ENCODE peak calls at places on chromosomes 3 and 15, in five cellular contexts. One of them, this sample, is unnamed.

GRCh38 chr3:185823280-185824044 is 1.4 kb downstream of the IGF2BP2 start:
- DNase-seq in mesenchymal stem cell: peak; percentile 69
- DNase-seq in stimulated activated naive CD8-positive, alpha-beta T cell treated with anti-CD3 and anti-CD28 coated beads, Interleukin-15, Interleukin-2, amounts not matched to agents 100 U/mL and 50 U/mL, for 24 hours: peak; percentile 34
- DNase-seq in natural killer cell: peak; percentile 36
- DNase-seq in progenitor cell of endocrine pancreas: peak; percentile 44
- DNase-seq in this sample: no peak

GRCh38 chr3:132953683-132954082 is 84.5 kb upstream of the TMEM108 start:
- DNase-seq in progenitor cell of endocrine pancreas: no peak
- DNase-seq in mesenchymal stem cell: no peak
- DNase-seq in natural killer cell: no peak
- DNase-seq in stimulated activated naive CD8-positive, alpha-beta T cell treated with anti-CD3 and anti-CD28 coated beads, Interleukin-15, Interleukin-2, amounts not matched to agents 100 U/mL and 50 U/mL, for 24 hours: no peak
- DNase-seq in this sample: no peak

GRCh38 chr15:41634072-41634628 is 26.1 kb upstream of the MGA start:
- DNase-seq in progenitor cell of endocrine pancreas: no peak
- DNase-seq in natural killer cell: no peak
- DNase-seq in mesenchymal stem cell: no peak
- DNase-seq in stimulated activated naive CD8-positive, alpha-beta T cell treated with anti-CD3 and anti-CD28 coated beads, Interleukin-15, Interleukin-2, amounts not matched to agents 100 U/mL and 50 U/mL, for 24 hours: no peak
- DNase-seq in this sample: no peak

GRCh38 chr3:29128004-29128403 is 152.9 kb upstream of the RBMS3 start:
- DNase-seq in stimulated activated naive CD8-positive, alpha-beta T cell treated with anti-CD3 and anti-CD28 coated beads, Interleukin-15, Interleukin-2, amounts not matched to agents 100 U/mL and 50 U/mL, for 24 hours: no peak
- DNase-seq in natural killer cell: no peak
- DNase-seq in mesenchymal stem cell: peak; percentile 31
- DNase-seq in progenitor cell of endocrine pancreas: no peak
- DNase-seq in this sample: no peak

GRCh38 chr3:124275421-124275820 is 283.5 kb upstream of the ROPN1 start:
- DNase-seq in natural killer cell: no peak
- DNase-seq in progenitor cell of endocrine pancreas: no peak
- DNase-seq in mesenchymal stem cell: no peak
- DNase-seq in stimulated activated naive CD8-positive, alpha-beta T cell treated with anti-CD3 and anti-CD28 coated beads, Interleukin-15, Interleukin-2, amounts not matched to agents 100 U/mL and 50 U/mL, for 24 hours: no peak
- DNase-seq in this sample: no peak

GRCh38 chr3:32257641-32258438 is 19.4 kb downstream of the CMTM8 start:
- DNase-seq in stimulated activated naive CD8-positive, alpha-beta T cell treated with anti-CD3 and anti-CD28 coated beads, Interleukin-15, Interleukin-2, amounts not matched to agents 100 U/mL and 50 U/mL, for 24 hours: no peak
- DNase-seq in mesenchymal stem cell: no peak
- DNase-seq in natural killer cell: no peak
- DNase-seq in progenitor cell of endocrine pancreas: no peak
- DNase-seq in this sample: no peak

GRCh38 chr3:101036676-101037075 is 43.5 kb upstream of the ABI3BP start:
- DNase-seq in mesenchymal stem cell: no peak
- DNase-seq in natural killer cell: no peak
- DNase-seq in progenitor cell of endocrine pancreas: no peak
- DNase-seq in stimulated activated naive CD8-positive, alpha-beta T cell treated with anti-CD3 and anti-CD28 coated beads, Interleukin-15, Interleukin-2, amounts not matched to agents 100 U/mL and 50 U/mL, for 24 hours: no peak
- DNase-seq in this sample: no peak

GRCh38 chr15:78842519-78842918 is 30.2 kb upstream of the MORF4L1 start:
- DNase-seq in mesenchymal stem cell: no peak
- DNase-seq in stimulated activated naive CD8-positive, alpha-beta T cell treated with anti-CD3 and anti-CD28 coated beads, Interleukin-15, Interleukin-2, amounts not matched to agents 100 U/mL and 50 U/mL, for 24 hours: no peak
- DNase-seq in natural killer cell: no peak
- DNase-seq in progenitor cell of endocrine pancreas: no peak
- DNase-seq in this sample: no peak

GRCh38 chr3:101163554-101163953 is 156.8 kb downstream of the IMPG2 start:
- DNase-seq in progenitor cell of endocrine pancreas: no peak
- DNase-seq in natural killer cell: no peak
- DNase-seq in stimulated activated naive CD8-positive, alpha-beta T cell treated with anti-CD3 and anti-CD28 coated beads, Interleukin-15, Interleukin-2, amounts not matched to agents 100 U/mL and 50 U/mL, for 24 hours: no peak
- DNase-seq in mesenchymal stem cell: no peak
- DNase-seq in this sample: no peak

GRCh38 chr15:65829150-65829764 is 37.2 kb upstream of the DENND4A start:
- DNase-seq in natural killer cell: no peak
- DNase-seq in mesenchymal stem cell: peak; percentile 29
- DNase-seq in stimulated activated naive CD8-positive, alpha-beta T cell treated with anti-CD3 and anti-CD28 coated beads, Interleukin-15, Interleukin-2, amounts not matched to agents 100 U/mL and 50 U/mL, for 24 hours: no peak
- DNase-seq in progenitor cell of endocrine pancreas: no peak
- DNase-seq in this sample: no peak

GRCh38 chr15:64847016-64847415 is 5.3 kb downstream of the PLEKHO2 start:
- DNase-seq in progenitor cell of endocrine pancreas: no peak
- DNase-seq in mesenchymal stem cell: no peak
- DNase-seq in stimulated activated naive CD8-positive, alpha-beta T cell treated with anti-CD3 and anti-CD28 coated beads, Interleukin-15, Interleukin-2, amounts not matched to agents 100 U/mL and 50 U/mL, for 24 hours: no peak
- DNase-seq in natural killer cell: no peak
- DNase-seq in this sample: no peak

GRCh38 chr3:51393096-51393495 is 2.0 kb downstream of the RBM15B start:
- DNase-seq in progenitor cell of endocrine pancreas: no peak
- DNase-seq in natural killer cell: no peak
- DNase-seq in stimulated activated naive CD8-positive, alpha-beta T cell treated with anti-CD3 and anti-CD28 coated beads, Interleukin-15, Interleukin-2, amounts not matched to agents 100 U/mL and 50 U/mL, for 24 hours: no peak
- DNase-seq in mesenchymal stem cell: no peak
- DNase-seq in this sample: no peak

GRCh38 chr3:150069633-150070032 is 98.9 kb upstream of the PFN2 start:
- DNase-seq in progenitor cell of endocrine pancreas: no peak
- DNase-seq in natural killer cell: no peak
- DNase-seq in stimulated activated naive CD8-positive, alpha-beta T cell treated with anti-CD3 and anti-CD28 coated beads, Interleukin-15, Interleukin-2, amounts not matched to agents 100 U/mL and 50 U/mL, for 24 hours: no peak
- DNase-seq in mesenchymal stem cell: no peak
- DNase-seq in this sample: no peak

GRCh38 chr15:80977627-80978036 is 12.0 kb downstream of the MESD start:
- DNase-seq in progenitor cell of endocrine pancreas: no peak
- DNase-seq in mesenchymal stem cell: peak; percentile 51
- DNase-seq in stimulated activated naive CD8-positive, alpha-beta T cell treated with anti-CD3 and anti-CD28 coated beads, Interleukin-15, Interleukin-2, amounts not matched to agents 100 U/mL and 50 U/mL, for 24 hours: peak; percentile 40
- DNase-seq in natural killer cell: no peak
- DNase-seq in this sample: peak; percentile 5

GRCh38 chr3:69406156-69406555 is 20.3 kb upstream of the FRMD4B start:
- DNase-seq in progenitor cell of endocrine pancreas: no peak
- DNase-seq in mesenchymal stem cell: no peak
- DNase-seq in natural killer cell: no peak
- DNase-seq in stimulated activated naive CD8-positive, alpha-beta T cell treated with anti-CD3 and anti-CD28 coated beads, Interleukin-15, Interleukin-2, amounts not matched to agents 100 U/mL and 50 U/mL, for 24 hours: no peak
- DNase-seq in this sample: no peak

GRCh38 chr15:81133782-81134461 is at the start of gene CFAP161:
- DNase-seq in stimulated activated naive CD8-positive, alpha-beta T cell treated with anti-CD3 and anti-CD28 coated beads, Interleukin-15, Interleukin-2, amounts not matched to agents 100 U/mL and 50 U/mL, for 24 hours: peak; percentile 63
- DNase-seq in progenitor cell of endocrine pancreas: peak; percentile 79
- DNase-seq in natural killer cell: no peak
- DNase-seq in mesenchymal stem cell: peak; percentile 59
- DNase-seq in this sample: peak; percentile 2

GRCh38 chr3:31579828-31580227 is 47.1 kb downstream of the STT3B start:
- DNase-seq in stimulated activated naive CD8-positive, alpha-beta T cell treated with anti-CD3 and anti-CD28 coated beads, Interleukin-15, Interleukin-2, amounts not matched to agents 100 U/mL and 50 U/mL, for 24 hours: no peak
- DNase-seq in progenitor cell of endocrine pancreas: no peak
- DNase-seq in mesenchymal stem cell: no peak
- DNase-seq in natural killer cell: no peak
- DNase-seq in this sample: no peak